ENCODE peak calls at places on chromosomes 13 and 19, in nine cellular contexts. E is choroid plexus epithelial cell, N is spleen, B is transverse colon, S is cardiac fibroblast, A is tibial nerve, V is cardiac muscle cell, O is IMR-90, K is AG04450. W is an unnamed sample.

GRCh38 chr19:18436651-18437478 is 1.1 kb downstream of the ISYNA1 start:
- DNase-seq in S (peak), N (peak), B (peak), A (no peak), V (peak), E (peak), K (no peak), O (peak), W (no peak)

GRCh38 chr19:44809856-44810554 is 1.1 kb downstream of the BCAM start:
- DNase-seq in N (no peak), E (no peak), B (no peak), K (no peak), A (no peak), O (no peak), V (no peak), S (no peak), W (no peak)

GRCh38 chr19:31261651-31262331 is 87.4 kb downstream of the TSHZ3 start:
- DNase-seq in A (no peak), K (peak), O (peak), S (peak), N (no peak), E (peak), V (no peak), B (no peak), W (no peak)

GRCh38 chr19:31178833-31179470 is 170.3 kb downstream of the TSHZ3 start:
- DNase-seq in V (no peak), K (no peak), O (no peak), N (no peak), B (no peak), A (no peak), S (no peak), E (no peak), W (no peak)

GRCh38 chr13:94322925-94323324 is 156.6 kb downstream of the DCT start:
- DNase-seq in S (no peak), N (no peak), V (no peak), O (no peak), K (no peak), E (no peak), B (no peak), A (no peak), W (no peak)

GRCh38 chr19:16324064-16324383 is 602 bp upstream of the KLF2 start:
- DNase-seq in S (no peak), V (no peak), E (no peak), K (no peak), B (no peak), A (no peak), O (no peak), N (no peak), W (no peak)

GRCh38 chr19:16435238-16435911 is 36.4 kb downstream of the EPS15L1 start:
- DNase-seq in A (peak), N (no peak), O (peak), V (peak), B (peak), S (peak), K (peak), E (peak), W (no peak)

GRCh38 chr19:7153008-7153407 is 83.5 kb downstream of the ZNF557 start:
- DNase-seq in O (no peak), N (no peak), V (no peak), B (no peak), K (no peak), S (no peak), E (no peak), A (no peak), W (no peak)

GRCh38 chr19:17775245-17775927 is 19.6 kb upstream of the B3GNT3 start:
- DNase-seq in E (peak), A (no peak), V (peak), S (peak), B (peak), N (no peak), K (no peak), O (peak), W (peak)

GRCh38 chr13:61592489-61592888 is 176.8 kb upstream of the PCDH20 start:
- DNase-seq in V (no peak), N (no peak), E (no peak), K (no peak), A (no peak), S (no peak), O (no peak), B (no peak), W (no peak)

GRCh38 chr13:113976711-113977684 is 3.1 kb upstream of the C13orf46 start:
- DNase-seq in S (peak), K (peak), E (peak), O (peak), A (no peak), B (no peak), N (peak), V (no peak), W (no peak)

GRCh38 chr19:13783565-13784500 is 9.6 kb downstream of the C19orf53 start:
- DNase-seq in S (no peak), A (no peak), E (no peak), N (no peak), B (no peak), O (no peak), K (no peak), V (no peak), W (no peak)

DNA sequence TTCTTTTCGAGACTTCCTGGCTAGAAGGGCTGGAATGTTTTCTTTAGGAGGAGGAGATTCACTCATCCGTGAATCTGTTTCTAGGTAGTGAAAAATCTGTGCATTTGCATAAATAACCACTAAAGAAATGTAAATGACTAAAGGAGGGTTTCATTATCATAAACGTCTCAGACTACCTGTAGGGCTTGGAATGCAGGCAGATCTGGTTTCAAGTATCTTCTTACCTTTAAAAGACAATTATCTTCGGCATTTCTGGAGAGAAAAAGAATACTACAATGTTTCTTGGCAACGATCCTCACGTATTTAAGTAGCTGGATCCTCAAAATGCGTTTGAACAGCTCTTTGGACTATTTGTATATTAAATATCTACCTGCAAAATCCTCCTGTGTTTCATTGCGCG is 291.0 kb upstream of the ARGLU1 start:
- DNase-seq in N (no peak), E (no peak), A (no peak), O (no peak), K (no peak), V (no peak), S (no peak), B (no peak), W (no peak)
- H3K4me3 ChIP-seq in N (no peak), E (no peak), A (no peak), O (no peak), K (no peak), V (no peak), S (no peak), B (no peak), W (no peak)

GRCh38 chr19:33060586-33060985 is 4.1 kb downstream of the RHPN2 start:
- DNase-seq in K (no peak), O (no peak), A (no peak), N (no peak), S (no peak), V (no peak), B (no peak), E (no peak), W (no peak)

GRCh38 chr19:33064117-33064777 is 441 bp downstream of the RHPN2 start:
- DNase-seq in N (peak), S (no peak), E (no peak), O (no peak), K (no peak), A (no peak), B (peak), V (peak), W (no peak)

GRCh38 chr19:33063356-33064116 is 1.2 kb downstream of the RHPN2 start:
- DNase-seq in N (no peak), B (peak), A (no peak), E (no peak), O (peak), S (peak), K (no peak), V (peak), W (no peak)

GRCh38 chr19:33064778-33065550 is at the start of gene RHPN2:
- DNase-seq in S (peak), K (no peak), B (peak), O (peak), A (peak), E (peak), N (peak), V (peak), W (no peak)

DNA sequence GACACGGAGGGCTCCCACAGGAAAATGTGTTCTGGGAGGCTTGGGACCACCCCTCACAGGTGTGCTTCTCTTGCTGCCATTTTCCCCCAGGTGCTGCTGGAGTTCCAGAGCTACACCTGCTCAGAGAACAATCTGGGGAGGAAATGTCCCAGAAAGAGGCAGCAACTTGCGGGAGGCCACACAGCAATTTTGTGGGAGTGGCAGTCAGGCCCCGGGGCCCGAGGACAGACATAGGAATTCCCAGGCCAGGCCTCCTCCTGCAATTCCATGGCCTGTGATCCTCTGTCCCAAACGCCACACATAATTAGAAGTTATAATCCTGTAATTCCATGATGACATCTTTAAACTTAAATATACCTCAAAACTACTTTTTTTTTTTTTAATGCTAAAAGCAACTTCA is 1.8 kb downstream of the RHPN2 start:
- DNase-seq in N (no peak), B (no peak), O (no peak), K (no peak), S (no peak), A (no peak), V (no peak), E (no peak), W (no peak)
- H3K4me3 ChIP-seq in N (no peak), B (no peak), O (no peak), K (no peak), S (no peak), A (no peak), V (no peak), E (no peak), W (peak)

DNA sequence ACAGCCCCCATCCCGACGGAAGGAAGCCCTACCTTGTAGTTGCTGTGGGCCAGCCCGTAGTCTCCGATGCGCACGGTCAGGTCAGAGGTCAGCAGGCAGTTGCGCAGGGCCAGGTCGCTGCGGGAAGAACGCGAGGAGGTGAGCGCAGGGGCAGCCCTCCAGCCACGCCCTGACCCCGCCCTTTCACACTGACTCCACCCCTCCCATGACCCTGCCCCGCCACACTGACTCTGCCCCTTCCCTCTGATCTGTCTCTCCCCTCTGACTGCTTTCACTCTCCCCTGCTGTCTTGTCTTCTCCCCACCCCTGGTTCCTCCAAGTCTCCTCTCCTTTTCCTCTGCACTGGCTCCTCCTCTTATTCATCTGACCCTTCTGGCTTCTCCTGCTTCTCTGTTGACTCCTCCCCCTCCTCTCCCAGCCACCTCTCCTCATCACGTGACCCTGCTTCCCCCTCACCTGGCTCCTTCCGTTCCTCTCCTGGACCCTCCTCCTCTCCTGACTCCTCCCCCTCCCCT is 10.1 kb downstream of the LMTK3 start:
- DNase-seq in B (peak), S (no peak), V (no peak), K (no peak), O (no peak), E (no peak), N (no peak), A (no peak), W (no peak)
- H3K4me3 ChIP-seq in B (no peak), S (no peak), V (peak), K (no peak), O (no peak), E (no peak), N (no peak), A (no peak), W (peak)

GRCh38 chr19:6101291-6101690 is 9.0 kb downstream of the RFX2 start:
- DNase-seq in O (no peak), E (no peak), B (no peak), S (no peak), N (no peak), A (no peak), K (no peak), V (no peak), W (no peak)
- H3K4me3 ChIP-seq in O (no peak), E (no peak), B (no peak), S (no peak), N (no peak), A (no peak), K (no peak), V (no peak), W (no peak)

GRCh38 chr19:54179262-54179587 is 6.3 kb upstream of the TMC4 start:
- DNase-seq in B (no peak), K (no peak), V (no peak), O (no peak), N (no peak), E (no peak), S (no peak), A (no peak), W (no peak)
- H3K4me3 ChIP-seq in B (no peak), K (no peak), V (no peak), O (no peak), N (no peak), E (no peak), S (no peak), A (no peak), W (no peak)